ENCODE peak calls at places on chromosomes 6 and 20, in six cellular contexts. V, Q, S, P, R and X are unnamed samples.

GRCh38 chr6:131949909-131950766 is 1.0 kb downstream of the CCN2 start:
- DNase-seq in Q (peak; percentile 72), P (no peak), R (peak; percentile 73), S (peak; percentile 91), V (no peak), X (peak; percentile 81)

GRCh38 chr6:109978174-109979032 is at the start of gene GPR6:
- DNase-seq in S (peak; percentile 52), V (peak; percentile 44), R (peak; percentile 71), P (no peak), Q (peak; percentile 17), X (peak; percentile 12)

GRCh38 chr6:25713802-25714201 is 40.7 kb upstream of the SLC17A4 start:
- DNase-seq in V (no peak), S (peak; percentile 1), Q (no peak), P (no peak), R (no peak), X (no peak)

GRCh38 chr6:13825871-13826270 is 11.5 kb upstream of the MCUR1 start:
- DNase-seq in P (no peak), S (no peak), R (no peak), Q (no peak), V (no peak), X (no peak)

GRCh38 chr6:100730581-100730980 is 150.5 kb downstream of the ASCC3 start:
- DNase-seq in Q (no peak), R (no peak), S (no peak), P (no peak), V (no peak), X (no peak)

GRCh38 chr20:5844063-5844681 is 94.0 kb downstream of the SHLD1 start:
- DNase-seq in Q (no peak), R (no peak), S (peak; percentile 51), V (peak; percentile 85), P (no peak), X (no peak)

GRCh38 chr6:107698146-107698545 is 126.0 kb downstream of the SCML4 start:
- DNase-seq in P (peak; percentile 16), V (no peak), Q (no peak), R (no peak), S (peak; percentile 78), X (peak; percentile 17)

GRCh38 chr6:169188051-169188863 is 65.4 kb downstream of the THBS2 start:
- DNase-seq in R (no peak), Q (no peak), P (no peak), V (peak; percentile 26), S (peak; percentile 99), X (peak; percentile 93)

GRCh38 chr6:133705071-133705470 is 183.8 kb upstream of the TCF21 start:
- DNase-seq in S (peak; percentile 67), Q (no peak), P (no peak), R (no peak), V (no peak), X (no peak)

GRCh38 chr20:34643919-34644318 is 33.0 kb downstream of the PIGU start:
- DNase-seq in P (no peak), Q (no peak), S (peak; percentile 63), R (no peak), V (no peak), X (no peak)

GRCh38 chr6:53795254-53795701 is 473 bp downstream of the LRRC1 start:
- DNase-seq in Q (peak; percentile 29), R (peak; percentile 49), P (no peak), V (no peak), S (no peak), X (no peak)

GRCh38 chr6:48844696-48845095 is 618.4 kb downstream of the MMUT start:
- DNase-seq in P (no peak), R (no peak), V (no peak), Q (no peak), S (no peak), X (no peak)

GRCh38 chr20:6519556-6519955 is 247.9 kb upstream of the BMP2 start:
- DNase-seq in Q (no peak), V (no peak), R (no peak), S (peak; percentile 90), P (no peak), X (peak; percentile 41)

GRCh38 chr6:125858427-125859320 is 67.9 kb downstream of the NCOA7 start:
- DNase-seq in S (peak; percentile 67), P (no peak), Q (peak; percentile 67), R (peak; percentile 43), V (peak; percentile 79), X (peak; percentile 57)

GRCh38 chr6:146594495-146594894 is 4.3 kb upstream of the ADGB start:
- DNase-seq in S (no peak), V (no peak), P (no peak), Q (no peak), R (no peak), X (no peak)

GRCh38 chr6:28462401-28462800 is 19.1 kb upstream of the ZSCAN23 start:
- DNase-seq in V (no peak), S (no peak), R (no peak), P (no peak), Q (no peak), X (no peak)

GRCh38 chr20:977021-977420 is 25.1 kb downstream of the RSPO4 start:
- DNase-seq in Q (no peak), V (no peak), R (no peak), S (no peak), P (no peak), X (no peak)

GRCh38 chr20:36644032-36644712 is 1.8 kb downstream of the SLA2 start:
- DNase-seq in R (no peak), V (peak; percentile 18), P (no peak), S (no peak), Q (no peak), X (no peak)

GRCh38 chr6:83430606-83431544 is at the start of gene ME1:
- DNase-seq in V (peak; percentile 81), R (peak; percentile 93), Q (peak; percentile 63), P (no peak), S (peak; percentile 80), X (peak; percentile 52)

GRCh38 chr6:111952821-111953535 is 79.7 kb upstream of the FYN start:
- DNase-seq in P (no peak), R (no peak), V (peak; percentile 41), S (no peak), Q (no peak), X (no peak)

GRCh38 chr20:58893355-58894151 is 41.0 kb downstream of the GNAS start:
- DNase-seq in P (no peak), R (no peak), V (peak; percentile 53), S (peak; percentile 52), Q (no peak), X (no peak)

GRCh38 chr6:144856622-144857021 is 571.5 kb downstream of the UTRN start:
- DNase-seq in R (no peak), S (no peak), Q (no peak), V (no peak), P (no peak), X (no peak)

GRCh38 chr6:135819665-135820064 is 31.8 kb upstream of the PDE7B start:
- DNase-seq in S (peak; percentile 7), P (no peak), Q (no peak), V (no peak), R (no peak), X (no peak)

GRCh38 chr6:160035241-160035640 is 66.4 kb downstream of the IGF2R start:
- DNase-seq in Q (no peak), R (no peak), V (no peak), P (no peak), S (no peak), X (no peak)

GRCh38 chr6:30828027-30828962 is 56.0 kb upstream of the DDR1 start:
- DNase-seq in S (peak; percentile 84), R (peak; percentile 86), V (peak; percentile 73), Q (peak; percentile 93), P (no peak), X (peak; percentile 81)
- H3K4me3 ChIP-seq in S (no peak overlapping the region), R (no peak overlapping the region), V (no peak overlapping the region), Q (no peak overlapping the region), P (no peak overlapping the region), X (no peak overlapping the region)

DNA sequence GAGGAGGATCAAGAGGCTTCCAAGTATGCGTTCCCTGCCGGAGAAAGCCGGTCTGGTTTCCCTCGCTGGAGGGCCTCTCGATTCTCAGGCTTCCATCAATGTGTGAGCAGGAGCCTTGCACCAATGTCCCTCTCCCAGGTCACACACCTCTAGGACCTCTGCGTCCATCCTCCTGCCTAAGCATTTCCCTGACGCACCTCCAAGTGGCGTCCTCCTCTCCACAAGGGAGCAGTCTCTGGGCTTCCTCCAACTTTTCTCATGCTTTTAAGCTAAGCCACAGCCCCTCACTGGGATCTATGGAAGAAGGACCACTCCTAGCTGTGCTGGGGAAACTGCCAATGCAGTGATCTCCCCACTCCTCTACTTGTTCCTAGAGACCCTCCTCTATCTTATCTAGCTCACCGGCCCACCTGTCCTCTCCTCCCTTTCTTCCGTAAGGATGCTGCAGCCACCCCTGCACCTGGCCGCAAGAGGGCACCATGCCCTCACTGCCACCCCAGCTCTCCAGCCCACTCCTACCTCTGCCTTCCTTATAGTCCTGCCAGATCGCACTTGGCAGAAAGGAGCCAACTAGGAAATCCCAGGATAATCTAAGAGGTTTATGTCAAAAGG is 258.7 kb downstream of the LRFN2 start:
- DNase-seq in S (no peak), Q (peak; percentile 55), R (no peak), P (no peak), V (peak; percentile 8), X (no peak)
- TF ChIP-seq CTCF in S (no peak), Q (peak; percentile 81), R (peak; percentile 46), P (no peak), V (peak; percentile 49), X (peak; percentile 58)

GRCh38 chr6:113999284-113999683 is 28.3 kb upstream of the HDAC2 start:
- DNase-seq in P (no peak), R (no peak), S (no peak), V (no peak), Q (no peak), X (no peak)

GRCh38 chr6:113995632-113996031 is 24.7 kb upstream of the HDAC2 start:
- DNase-seq in S (peak; percentile 99), P (no peak), R (peak; percentile 59), Q (no peak), V (peak; percentile 31), X (peak; percentile 78)

GRCh38 chr6:113994934-113995342 is 24.0 kb upstream of the HDAC2 start:
- DNase-seq in R (no peak), P (no peak), Q (peak; percentile 68), V (peak; percentile 86), S (peak; percentile 91), X (peak; percentile 85)

GRCh38 chr6:113998811-113999210 is 27.9 kb upstream of the HDAC2 start:
- DNase-seq in V (no peak), P (no peak), Q (no peak), R (no peak), S (no peak), X (no peak)

GRCh38 chr6:113997106-113997505 is 26.2 kb upstream of the HDAC2 start:
- DNase-seq in Q (no peak), S (peak; percentile 92), V (no peak), P (no peak), R (no peak), X (no peak)
- H3K4me3 ChIP-seq in Q (no peak overlapping the region), S (no peak overlapping the region), V (no peak overlapping the region), P (no peak overlapping the region), R (no peak overlapping the region), X (no peak overlapping the region)

DNA sequence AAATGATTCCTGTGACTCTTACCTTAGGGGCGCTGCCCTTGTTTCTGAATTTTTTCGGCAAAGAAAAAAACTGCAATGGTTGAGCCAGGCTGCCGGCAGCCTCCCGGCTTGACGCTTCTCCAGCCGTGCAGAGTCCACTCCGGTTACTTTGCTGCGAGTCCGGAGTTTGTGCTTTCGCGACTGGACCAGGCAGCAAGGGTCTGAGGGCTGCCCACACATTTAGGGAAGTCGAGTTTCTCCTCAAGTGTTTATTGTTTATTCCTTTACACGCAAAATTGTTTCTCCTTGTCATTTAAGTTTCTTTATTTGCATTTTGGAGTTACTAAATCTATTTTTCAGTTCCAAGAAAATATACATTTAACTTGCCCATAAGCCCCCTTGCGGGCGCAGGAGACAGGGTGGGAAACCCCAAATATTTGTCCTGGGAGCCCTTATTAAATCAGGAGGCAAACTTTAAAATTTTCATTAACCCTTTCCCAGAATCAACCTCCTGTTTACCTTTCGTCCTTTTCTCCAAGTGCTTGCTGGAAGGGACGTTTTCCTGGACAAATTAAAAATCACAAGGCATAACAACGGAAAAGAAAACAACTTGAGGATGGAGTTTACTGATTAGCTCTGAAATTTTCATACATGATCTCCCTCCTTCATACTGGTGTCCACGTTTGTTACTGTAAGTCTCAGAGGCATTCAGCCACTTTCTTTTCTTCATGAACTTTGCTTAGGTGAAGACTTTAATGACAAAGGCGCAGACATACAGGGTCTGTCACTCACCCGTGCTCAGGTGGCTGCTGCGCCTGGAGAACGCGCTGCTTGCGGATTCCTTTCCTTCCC is 1.7 kb upstream of the PDE10A start:
- DNase-seq in V (no peak), P (no peak), R (no peak), S (no peak), Q (no peak), X (no peak)
- TF ChIP-seq CTCF in V (no peak), P (no peak), R (no peak), S (no peak), Q (no peak), X (no peak)